ENCODE peak calls at places on chromosomes 1 and 21, in seven cellular contexts. U is kidney tubule cell; Y is fibroblast of lung; W is CD4-positive, alpha-beta memory T cell; A is AG10803; G is M059J; R is activated gamma-delta T cell treated with Interleukin-2 at 50 U/mL for 16 hours. M is an unnamed sample.

GRCh38 chr1:15966081-15966955 is 9.6 kb downstream of the ZBTB17 start:
- DNase-seq in U (peak), Y (no peak), W (peak), A (peak), G (peak), R (peak), M (no peak)

GRCh38 chr21:31220567-31220966 is 123.5 kb downstream of the TIAM1 start:
- DNase-seq in U (peak), Y (peak), W (no peak), A (peak), G (no peak), R (no peak), M (no peak)

GRCh38 chr1:196951711-196952394 is 8.3 kb downstream of the CFHR2 start:
- DNase-seq in U (no peak), Y (no peak), W (no peak), A (peak), G (peak), R (no peak), M (no peak)

GRCh38 chr21:36741506-36741905 is 42.6 kb downstream of the SIM2 start:
- DNase-seq in U (no peak), Y (no peak), W (no peak), A (no peak), G (no peak), R (no peak), M (no peak)

GRCh38 chr1:1287288-1288110 is 7.3 kb downstream of the SCNN1D start:
- DNase-seq in U (no peak), Y (no peak), W (no peak), A (no peak), G (no peak), R (no peak), M (no peak)

GRCh38 chr1:160114085-160114484 is 1.5 kb upstream of the ATP1A2 start:
- DNase-seq in U (no peak), Y (no peak), W (no peak), A (no peak), G (no peak), R (no peak), M (no peak)

GRCh38 chr1:236063919-236064673 is 794 bp downstream of the NID1 start:
- DNase-seq in U (peak), Y (peak), W (no peak), A (peak), G (peak), R (no peak), M (no peak)

GRCh38 chr1:152917794-152918193 is 9.4 kb downstream of the IVL start:
- DNase-seq in U (peak), Y (no peak), W (no peak), A (no peak), G (peak), R (no peak), M (peak)

GRCh38 chr1:116915182-116915611 is 5.5 kb downstream of the PTGFRN start:
- DNase-seq in U (peak), Y (no peak), W (no peak), A (peak), G (no peak), R (no peak), M (no peak)

GRCh38 chr1:221097479-221098281 is 218.4 kb downstream of the HLX start:
- DNase-seq in U (peak), Y (peak), W (no peak), A (peak), G (peak), R (no peak), M (no peak)

GRCh38 chr1:19981507-19982312 is 2.3 kb upstream of the PLA2G2A start:
- DNase-seq in U (no peak), Y (no peak), W (no peak), A (no peak), G (no peak), R (no peak), M (no peak)

GRCh38 chr1:62849031-62849430 is 65.1 kb downstream of the ATG4C start:
- DNase-seq in U (no peak), Y (no peak), W (no peak), A (no peak), G (peak), R (no peak), M (peak)

GRCh38 chr1:196608401-196609113 is at the start of gene KCNT2:
- DNase-seq in U (peak), Y (peak), W (no peak), A (peak), G (peak), R (no peak), M (peak)

GRCh38 chr1:200342511-200343400 is 67.1 kb downstream of the ZNF281 start:
- DNase-seq in U (peak), Y (peak), W (no peak), A (peak), G (peak), R (no peak), M (no peak)

GRCh38 chr1:3519301-3519885 is 64.9 kb downstream of the ARHGEF16 start:
- DNase-seq in U (no peak), Y (no peak), W (no peak), A (no peak), G (no peak), R (no peak), M (no peak)

GRCh38 chr1:201359031-201359872 is 18.2 kb downstream of the TNNT2 start:
- DNase-seq in U (no peak), Y (no peak), W (no peak), A (no peak), G (no peak), R (no peak), M (no peak)

GRCh38 chr1:17686258-17686657 is 68.9 kb upstream of the ACTL8 start:
- DNase-seq in U (no peak), Y (no peak), W (no peak), A (no peak), G (no peak), R (no peak), M (no peak)

GRCh38 chr1:112386786-112387346 is 9.1 kb upstream of the CTTNBP2NL start:
- DNase-seq in U (no peak), Y (no peak), W (no peak), A (no peak), G (peak), R (no peak), M (no peak)

GRCh38 chr1:162988869-162989268 is 80.3 kb upstream of the RGS4 start:
- DNase-seq in U (no peak), Y (no peak), W (no peak), A (no peak), G (no peak), R (no peak), M (no peak)

GRCh38 chr1:198444792-198445191 is 95.7 kb downstream of the ATP6V1G3 start:
- DNase-seq in U (no peak), Y (peak), W (no peak), A (peak), G (peak), R (no peak), M (no peak)

GRCh38 chr1:151611288-151611790 is 511 bp upstream of the SNX27 start:
- DNase-seq in U (peak), Y (peak), W (no peak), A (peak), G (peak), R (no peak), M (no peak)

GRCh38 chr1:95046359-95046758 is 26.4 kb downstream of the ALG14 start:
- DNase-seq in U (no peak), Y (no peak), W (no peak), A (no peak), G (no peak), R (no peak), M (no peak)

GRCh38 chr1:208939545-208940085 is 643.9 kb upstream of the CAMK1G start:
- DNase-seq in U (no peak), Y (no peak), W (no peak), A (no peak), G (no peak), R (no peak), M (no peak)